ENCODE peak calls at places on chromosomes 13 and 19, in five cellular contexts. N is OCI-LY7; L is omental fat pad; S is CD4-positive, CD25-positive, alpha-beta regulatory T cell; I is choroid plexus epithelial cell. R is an unnamed sample.

GRCh38 chr19:16141043-16141442 is 2.4 kb upstream of the HSH2D start:
- DNase-seq in L (no peak), N (peak; percentile 82), S (no peak), I (no peak), R (peak; percentile 93)

GRCh38 chr19:4831351-4832340 is at the start of gene TICAM1:
- DNase-seq in S (peak; percentile 77), L (peak; percentile 67), N (peak; percentile 70), I (peak; percentile 56), R (peak; percentile 68)

GRCh38 chr19:411723-412355 is 2.9 kb upstream of the C2CD4C start:
- DNase-seq in N (no peak), S (no peak), I (no peak), L (no peak), R (no peak)

GRCh38 chr19:31338069-31338767 is 11.0 kb downstream of the TSHZ3 start:
- DNase-seq in I (peak; percentile 92), N (peak; percentile 55), S (peak; percentile 41), L (no peak), R (peak; percentile 33)

GRCh38 chr13:41610426-41610825 is 153.1 kb downstream of the RGCC start:
- DNase-seq in S (no peak), L (no peak), I (peak; percentile 98), N (no peak), R (no peak)

GRCh38 chr19:48999481-49000325 is 6.0 kb downstream of the RUVBL2 start:
- DNase-seq in L (no peak), S (peak; percentile 78), N (peak; percentile 78), I (peak; percentile 87), R (peak; percentile 71)

GRCh38 chr13:76879211-76879875 is 6.9 kb downstream of the KCTD12 start:
- DNase-seq in S (peak; percentile 87), N (no peak), I (peak; percentile 91), L (no peak), R (peak; percentile 72)

GRCh38 chr19:33089061-33089460 is 8.1 kb downstream of the GPATCH1 start:
- DNase-seq in I (no peak), L (no peak), N (no peak), S (no peak), R (no peak)

GRCh38 chr19:34644991-34645461 is 31.9 kb downstream of the SCGB2B2 start:
- DNase-seq in S (no peak), N (no peak), I (no peak), L (no peak), R (no peak)